ENCODE peak calls at places on chromosomes 1 and 21, in five cellular contexts. I is tibial nerve, V is pancreas, K is PC-3, B is ovary. H is an unnamed sample.
A peak's percentile ranks its signal among the peaks of the same experiment; 100 is the strongest.

GRCh38 chr1:197917813-197918646 is 858 bp downstream of the LHX9 start:
- DNase-seq in I (no peak), V (no peak), K (no peak), B (peak; percentile 57), H (peak; percentile 86)

GRCh38 chr1:32115496-32115895 is 7.6 kb downstream of the KPNA6 start:
- DNase-seq in I (no peak), V (no peak), K (no peak), B (no peak), H (no peak)

GRCh38 chr1:33637846-33638440 is 165.5 kb downstream of the ZSCAN20 start:
- DNase-seq in I (no peak), V (no peak), K (no peak), B (no peak), H (no peak)

GRCh38 chr1:24541711-24542346 is 14.1 kb upstream of the NCMAP start:
- DNase-seq in I (no peak), V (no peak), K (no peak), B (no peak), H (no peak)

GRCh38 chr1:176102243-176102642 is 104.8 kb downstream of the COP1 start:
- DNase-seq in I (no peak), V (no peak), K (no peak), B (no peak), H (peak; percentile 6)

GRCh38 chr1:169572184-169572583 is 14.1 kb downstream of the F5 start:
- DNase-seq in I (no peak), V (no peak), K (peak; percentile 66), B (no peak), H (no peak)

GRCh38 chr1:2088434-2088833 is 38.2 kb downstream of the PRKCZ start:
- DNase-seq in I (no peak), V (no peak), K (no peak), B (no peak), H (peak; percentile 97)

GRCh38 chr1:157773723-157774350 is 3.1 kb downstream of the FCRL2 start:
- DNase-seq in I (no peak), V (no peak), K (peak; percentile 10), B (no peak), H (no peak)

GRCh38 chr21:45853703-45854342 is 127.7 kb upstream of the COL6A1 start:
- DNase-seq in I (no peak), V (no peak), K (no peak), B (peak; percentile 11), H (no peak)

GRCh38 chr1:234361102-234361603 is 12.1 kb upstream of the COA6 start:
- DNase-seq in I (no peak), V (no peak), K (no peak), B (no peak), H (no peak)

GRCh38 chr1:90826834-90827233 is 109.7 kb upstream of the BARHL2 start:
- DNase-seq in I (no peak), V (no peak), K (no peak), B (no peak), H (no peak)

DNA sequence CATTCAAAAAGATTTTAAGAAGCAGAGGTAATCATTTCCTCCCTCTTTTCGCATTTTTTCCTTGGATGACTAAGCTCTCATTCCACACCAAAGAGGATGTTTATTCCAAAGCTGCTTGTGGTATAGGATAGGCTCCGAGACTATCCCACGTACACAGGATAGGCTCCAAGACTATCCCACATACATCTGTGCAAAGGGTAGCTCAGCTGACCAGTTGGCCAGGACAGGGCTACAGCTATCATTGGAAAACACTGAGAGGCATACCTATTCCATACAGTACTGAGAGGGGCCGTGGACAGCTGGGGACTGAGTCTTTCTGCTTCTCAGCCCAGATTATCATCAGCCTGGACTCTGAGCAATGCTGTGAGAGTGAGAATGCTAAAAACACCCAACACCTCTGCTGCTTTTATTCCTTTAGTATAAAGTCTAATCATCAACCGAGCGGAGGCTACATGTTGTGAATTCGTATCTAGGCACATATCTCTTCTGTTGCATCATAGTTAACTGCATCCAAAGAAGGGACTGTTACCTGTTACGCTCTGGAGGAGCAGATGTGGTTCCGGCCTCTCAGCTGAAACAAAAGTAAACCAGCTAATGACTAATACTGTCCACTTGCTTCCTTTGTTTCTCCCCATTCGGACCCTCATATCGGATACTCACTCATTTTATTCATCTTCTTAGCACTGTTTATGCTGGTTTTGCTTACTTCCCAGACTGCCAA is 141.0 kb downstream of the TNFSF18 start:
- DNase-seq in I (no peak), V (no peak), K (peak; percentile 98), B (no peak), H (peak; percentile 30)
- H3K4me3 ChIP-seq in I (no peak overlapping the region), V (no peak overlapping the region), K (no peak overlapping the region), B (no peak overlapping the region), H (no peak overlapping the region)

DNA sequence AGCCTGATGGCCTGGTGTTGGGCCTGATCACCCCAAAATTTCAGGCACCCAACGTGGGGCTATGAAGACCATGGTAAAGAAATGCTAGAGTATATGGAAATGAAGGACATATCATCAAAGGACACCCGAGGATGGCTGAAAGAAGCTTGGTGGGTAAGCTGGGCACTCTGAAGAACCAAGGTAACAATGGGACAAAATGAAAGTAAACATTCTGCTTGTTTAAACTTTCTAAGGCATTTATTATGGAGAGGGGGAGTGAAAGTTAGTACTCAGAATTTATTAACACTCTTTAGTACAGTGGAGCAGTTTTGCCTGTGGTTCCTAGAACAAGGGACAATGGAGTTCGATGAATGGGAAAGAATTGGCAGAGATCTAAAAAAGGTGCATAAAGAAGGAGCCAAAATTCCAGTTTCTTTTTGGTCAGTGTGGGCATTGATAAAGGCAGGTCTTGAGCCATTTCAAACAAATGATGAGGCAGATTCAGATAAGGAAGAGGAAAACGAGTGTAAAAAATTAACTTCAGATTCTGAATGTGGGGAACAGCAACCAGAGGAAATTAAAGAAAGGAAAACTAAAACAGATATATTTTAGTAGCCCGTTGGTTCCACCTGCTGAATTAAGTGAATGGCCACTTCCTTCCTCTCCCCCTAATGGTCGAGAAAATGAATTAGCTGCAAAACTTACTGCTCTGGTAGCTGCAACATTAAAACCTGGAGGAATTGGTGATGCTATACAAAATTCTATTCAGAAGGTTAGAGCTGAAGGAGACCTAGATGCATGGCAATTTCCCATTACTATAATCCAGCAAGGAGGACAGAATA is 8.4 kb upstream of the PM20D1 start:
- DNase-seq in I (no peak), V (no peak), K (no peak), B (no peak), H (no peak)
- TF ChIP-seq CTCF in I (no peak), V (no peak), K (no peak), B (no peak), H (no peak)

GRCh38 chr1:223052479-223052878 is 90.6 kb downstream of the TLR5 start:
- DNase-seq in I (no peak), V (no peak), K (no peak), B (no peak), H (no peak)

GRCh38 chr1:223057569-223058093 is 85.4 kb downstream of the TLR5 start:
- DNase-seq in I (no peak), V (no peak), K (no peak), B (no peak), H (no peak)

GRCh38 chr1:223059526-223059925 is 83.5 kb downstream of the TLR5 start:
- DNase-seq in I (no peak), V (no peak), K (no peak), B (no peak), H (no peak)

GRCh38 chr1:223052931-223053330 is 90.1 kb downstream of the TLR5 start:
- DNase-seq in I (no peak), V (no peak), K (peak; percentile 31), B (no peak), H (peak; percentile 92)

DNA sequence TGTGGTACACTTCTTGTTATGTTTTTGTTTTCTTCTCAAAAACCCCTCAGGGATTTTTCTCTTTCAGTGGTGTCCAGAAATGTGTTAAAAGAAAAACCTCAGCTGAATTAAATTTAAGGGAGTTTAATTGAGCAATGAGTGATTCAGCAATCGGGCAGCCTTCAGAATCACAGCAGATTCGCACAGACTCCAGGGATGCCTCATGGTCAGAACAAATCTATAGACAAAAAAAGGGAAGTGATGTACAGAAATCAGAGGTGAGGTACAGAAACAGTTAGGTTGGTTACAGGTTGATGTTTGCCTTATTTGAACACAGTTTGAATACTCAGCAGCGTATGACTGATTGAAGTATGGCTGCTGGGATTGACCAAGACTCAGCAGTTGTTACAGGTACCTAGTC is 86.2 kb downstream of the TLR5 start:
- DNase-seq in I (no peak), V (no peak), K (no peak), B (no peak), H (no peak)
- H3K9me3 ChIP-seq in I (no peaks in the 10 kb centered on the region), V (no peaks in the 10 kb centered on the region), K (no peaks in the 10 kb centered on the region), B (no peaks in the 10 kb centered on the region), H (no peaks in the 10 kb centered on the region)

DNA sequence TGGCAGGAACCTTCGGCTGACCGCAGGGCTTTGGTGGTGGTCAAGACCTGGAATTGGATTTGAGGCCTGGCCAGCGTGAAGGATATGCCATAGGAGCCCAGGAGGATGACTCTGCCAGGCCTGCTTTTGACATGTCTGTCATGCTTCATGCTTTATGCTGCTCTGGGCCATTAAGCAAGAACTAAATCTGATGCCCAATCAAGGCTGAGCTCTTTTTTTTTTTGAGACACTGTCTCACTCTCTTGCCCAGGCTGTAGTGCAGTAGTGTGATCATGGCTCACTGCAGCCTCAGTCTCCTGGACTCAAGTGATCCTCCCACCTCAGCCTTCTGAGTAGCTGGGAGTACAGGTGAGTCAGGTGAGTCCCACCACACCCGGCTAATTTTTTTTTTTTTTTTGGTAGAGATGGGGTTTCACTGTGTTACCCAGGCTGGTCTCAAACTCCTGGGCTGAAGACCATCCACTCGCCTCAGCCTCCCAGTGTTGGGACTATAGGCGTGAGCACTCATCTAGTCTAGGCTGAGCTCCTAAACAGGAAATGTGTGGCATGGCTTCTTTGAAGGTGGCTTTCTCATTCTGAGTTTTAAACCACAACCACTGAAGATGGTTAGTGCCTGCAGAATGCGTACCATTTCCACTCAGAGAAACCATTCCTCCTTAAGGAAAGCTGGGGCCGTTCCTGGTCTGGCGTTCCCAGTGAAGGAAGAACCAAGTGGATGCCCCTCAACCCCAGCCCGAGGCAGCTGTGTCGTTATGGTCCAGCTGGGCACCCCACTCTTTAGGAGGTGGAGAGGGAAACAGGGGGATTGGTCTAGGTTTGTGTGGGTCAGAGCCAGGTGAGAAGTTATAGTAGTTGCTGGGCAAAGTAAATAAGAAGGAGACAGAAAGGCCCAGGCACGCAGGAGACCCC is 34.2 kb upstream of the ATP5PO start:
- DNase-seq in I (no peak), V (no peak), K (no peak), B (no peak), H (no peak)
- H3K4me3 ChIP-seq in I (no peak overlapping the region), V (no peak overlapping the region), K (no peak overlapping the region), B (no peak overlapping the region), H (no peak overlapping the region)

DNA sequence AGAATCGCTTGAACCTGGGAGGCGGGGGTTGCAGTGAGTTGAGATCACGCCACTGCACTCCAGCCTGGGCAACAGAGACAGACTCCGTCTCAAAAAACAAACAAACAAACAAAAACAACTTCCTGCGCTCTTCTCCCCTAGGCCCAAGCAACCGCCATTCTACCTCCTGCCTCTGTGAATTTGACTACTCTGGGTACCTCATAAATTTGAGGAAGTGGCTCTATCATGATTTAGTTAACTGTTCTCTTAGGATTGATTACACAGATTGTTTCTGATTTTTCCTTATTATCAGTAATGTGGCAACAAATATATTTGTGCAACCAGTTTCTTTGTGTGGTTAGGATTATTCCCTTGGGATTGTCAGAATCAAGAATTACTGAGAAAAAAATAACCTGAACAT is 29.7 kb downstream of the OPTC start:
- DNase-seq in I (no peak), V (no peak), K (no peak), B (no peak), H (no peak)
- TF ChIP-seq CTCF in I (no peak), V (no peak), K (no peak), B (no peak), H (no peak)

GRCh38 chr1:152449661-152450060 is 35.6 kb upstream of the CRNN start:
- DNase-seq in I (no peak), V (no peak), K (no peak), B (no peak), H (no peak)
- H3K9me3 ChIP-seq in I (no peaks in the 10 kb centered on the region), V (no peaks in the 10 kb centered on the region), K (no peaks in the 10 kb centered on the region), B (no peaks in the 10 kb centered on the region), H (no peaks in the 10 kb centered on the region)